ENCODE peak calls at places on chromosome X, in eight cellular contexts. G is uterus, E is ovary, Q is endothelial cell of umbilical vein, Z is heart left ventricle, H is suprapubic skin, A is GM12892, M is IMR-90. Y is an unnamed sample.

GRCh38 chrX:22340022-22340616 is 67.4 kb downstream of the CBLL2 start:
- DNase-seq in G (no peak), E (no peak), Q (no peak), Z (no peak), H (no peak), A (no peak), M (no peak), Y (no peak)

GRCh38 chrX:134525086-134525792 is 65.3 kb downstream of the HPRT1 start:
- DNase-seq in G (no peak), E (no peak), Q (peak; percentile 78), Z (no peak), H (no peak), A (no peak), M (peak; percentile 59), Y (peak; percentile 5)

GRCh38 chrX:70998402-70999027 is 67.6 kb upstream of the SLC7A3 start:
- DNase-seq in G (no peak), E (peak; percentile 49), Q (peak; percentile 9), Z (peak; percentile 16), H (no peak), A (no peak), M (peak; percentile 47), Y (no peak)

GRCh38 chrX:78945186-78945912 is at the start of gene P2RY10:
- DNase-seq in G (no peak), E (no peak), Q (no peak), Z (no peak), H (no peak), A (no peak), M (no peak), Y (no peak)

GRCh38 chrX:16039834-16040233 is 83.5 kb upstream of the GRPR start:
- DNase-seq in G (no peak), E (no peak), Q (no peak), Z (no peak), H (no peak), A (no peak), M (no peak), Y (no peak)

GRCh38 chrX:56232221-56233082 is at the start of gene KLF8:
- DNase-seq in G (peak; percentile 58), E (peak; percentile 69), Q (no peak), Z (peak; percentile 52), H (peak; percentile 77), A (peak; percentile 35), M (no peak), Y (no peak)

GRCh38 chrX:101417981-101418841 is 10.2 kb downstream of the HNRNPH2 start:
- DNase-seq in G (peak; percentile 51), E (peak; percentile 58), Q (peak; percentile 56), Z (peak; percentile 76), H (peak; percentile 79), A (peak; percentile 39), M (no peak), Y (no peak)

GRCh38 chrX:131747173-131747572 is 203.3 kb downstream of the OR13H1 start:
- DNase-seq in G (peak; percentile 76), E (peak; percentile 78), Q (no peak), Z (no peak), H (no peak), A (no peak), M (peak; percentile 90), Y (no peak)

GRCh38 chrX:132631579-132632232 is 142.9 kb upstream of the MBNL3 start:
- DNase-seq in G (no peak), E (no peak), Q (peak; percentile 33), Z (no peak), H (no peak), A (no peak), M (peak; percentile 40), Y (peak; percentile 22)

GRCh38 chrX:13666836-13667235 is 13.9 kb downstream of the TCEANC start:
- DNase-seq in G (no peak), E (no peak), Q (no peak), Z (peak; percentile 21), H (no peak), A (no peak), M (no peak), Y (no peak)

GRCh38 chrX:38347136-38347535 is 5.3 kb upstream of the OTC start:
- DNase-seq in G (no peak), E (no peak), Q (peak; percentile 75), Z (no peak), H (no peak), A (no peak), M (peak; percentile 52), Y (no peak)

GRCh38 chrX:97527725-97528124 is 644.0 kb downstream of the RPA4 start:
- DNase-seq in G (no peak), E (no peak), Q (no peak), Z (no peak), H (no peak), A (no peak), M (no peak), Y (no peak)

GRCh38 chrX:9700555-9700954 is 65.1 kb downstream of the GPR143 start:
- DNase-seq in G (no peak), E (no peak), Q (no peak), Z (no peak), H (no peak), A (no peak), M (no peak), Y (no peak)

GRCh38 chrX:397575-397974 is 10.9 kb upstream of the PPP2R3B start:
- DNase-seq in G (no peak), E (no peak), Q (peak; percentile 73), Z (peak; percentile 65), H (no peak), A (no peak), M (peak; percentile 46), Y (no peak)

GRCh38 chrX:150507251-150507856 is 61.1 kb upstream of the MTM1 start:
- DNase-seq in G (no peak), E (peak; percentile 46), Q (peak; percentile 76), Z (no peak), H (no peak), A (no peak), M (no peak), Y (no peak)

GRCh38 chrX:17441965-17442364 is 67.0 kb downstream of the NHS start:
- DNase-seq in G (no peak), E (no peak), Q (no peak), Z (no peak), H (no peak), A (no peak), M (peak; percentile 74), Y (no peak)

GRCh38 chrX:17435476-17435875 is 60.5 kb downstream of the NHS start:
- DNase-seq in G (no peak), E (no peak), Q (no peak), Z (no peak), H (no peak), A (no peak), M (no peak), Y (no peak)

GRCh38 chrX:17440836-17441235 is 65.8 kb downstream of the NHS start:
- DNase-seq in G (no peak), E (no peak), Q (no peak), Z (no peak), H (no peak), A (no peak), M (no peak), Y (no peak)

GRCh38 chrX:17440258-17440657 is 65.3 kb downstream of the NHS start:
- DNase-seq in G (no peak), E (no peak), Q (no peak), Z (no peak), H (no peak), A (no peak), M (no peak), Y (no peak)

GRCh38 chrX:17438221-17438620 is 63.2 kb downstream of the NHS start:
- DNase-seq in G (no peak), E (no peak), Q (no peak), Z (no peak), H (no peak), A (no peak), M (no peak), Y (no peak)
- TF ChIP-seq POLR2A in G (no peak), E (no peak), Q (no peak), Z (no peak), H (no peak), A (no peak), M (no peak), Y (no peak)

GRCh38 chrX:40576291-40576690 is 4.5 kb upstream of the ATP6AP2 start:
- DNase-seq in G (no peak), E (no peak), Q (no peak), Z (no peak), H (no peak), A (no peak), M (no peak), Y (no peak)

GRCh38 chrX:40573763-40574162 is 7.0 kb upstream of the ATP6AP2 start:
- DNase-seq in G (no peak), E (no peak), Q (peak; percentile 25), Z (no peak), H (no peak), A (no peak), M (peak; percentile 11), Y (no peak)

GRCh38 chrX:40571600-40571999 is 9.2 kb upstream of the ATP6AP2 start:
- DNase-seq in G (no peak), E (no peak), Q (no peak), Z (no peak), H (no peak), A (no peak), M (no peak), Y (no peak)

GRCh38 chrX:40570346-40571093 is 10.2 kb upstream of the ATP6AP2 start:
- DNase-seq in G (no peak), E (no peak), Q (no peak), Z (no peak), H (no peak), A (no peak), M (no peak), Y (no peak)
- TF ChIP-seq POLR2A in G (no peak), E (no peak), Q (no peak), Z (no peak), H (no peak), A (peak; percentile 50), M (no peak), Y (no peak)

GRCh38 chrX:39845289-39845688 is 252.5 kb downstream of the BCOR start:
- DNase-seq in G (no peak), E (no peak), Q (no peak), Z (no peak), H (no peak), A (no peak), M (no peak), Y (no peak)
- TF ChIP-seq POLR2A in G (no peak), E (no peak), Q (no peak), Z (no peak), H (no peak), A (no peak), M (no peak), Y (no peak)

DNA sequence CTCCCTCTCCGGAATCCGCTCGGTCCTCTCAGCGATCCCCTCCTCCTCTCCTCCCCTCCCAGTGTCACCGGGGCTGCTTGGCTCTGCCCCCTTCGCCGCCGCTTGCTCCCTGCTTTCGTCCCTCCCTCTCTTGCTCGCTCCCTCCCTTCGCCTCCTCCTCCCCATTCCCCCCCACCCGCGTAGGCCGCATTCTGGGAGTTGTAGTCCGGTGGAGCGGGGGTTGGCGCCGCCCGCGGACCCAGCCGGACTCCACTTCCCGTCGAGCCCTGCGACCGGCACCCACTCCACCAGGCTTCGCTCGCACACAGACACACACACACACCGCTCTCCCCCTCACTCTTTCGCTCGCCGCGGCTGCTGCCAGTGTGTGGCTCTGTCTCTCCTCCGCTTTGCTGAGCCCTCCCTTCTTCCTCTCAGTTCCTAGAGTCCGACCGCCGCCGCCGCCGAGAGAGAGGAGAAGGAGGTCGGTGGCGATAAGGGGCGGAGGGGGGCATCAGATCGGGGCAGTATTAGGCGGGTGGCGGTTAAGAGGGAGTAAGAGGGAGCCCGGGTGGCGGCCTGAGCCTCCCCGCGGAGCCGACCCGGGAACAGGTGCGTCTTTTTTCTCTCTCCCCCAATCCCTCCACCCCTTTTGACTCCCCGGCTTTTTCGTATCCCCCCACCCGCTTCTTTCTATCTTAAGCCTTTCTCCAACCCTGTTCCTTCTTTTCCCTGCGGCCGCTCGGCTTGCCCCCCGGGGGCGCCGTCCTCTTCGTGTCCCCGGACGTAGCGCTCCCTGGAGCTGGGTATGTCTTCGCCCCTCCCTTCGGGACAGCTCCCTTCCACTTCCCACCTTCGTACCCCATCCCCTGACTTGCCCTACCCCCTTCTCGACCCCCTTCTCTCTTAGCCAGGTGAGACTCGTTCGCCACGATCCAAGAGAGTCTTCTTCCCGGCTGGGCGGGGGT is at the start of gene BCORL1:
- DNase-seq in G (peak; percentile 89), E (peak; percentile 91), Q (peak; percentile 92), Z (peak; percentile 92), H (peak; percentile 93), A (peak; percentile 83), M (peak; percentile 89), Y (no peak)
- TF ChIP-seq POLR2A in G (peak; percentile 77), E (peak; percentile 78), Q (peak; percentile 62), Z (peak; percentile 71), H (no peak), A (peak; percentile 76), M (peak; percentile 78), Y (peak; percentile 54)

Y was measured in vagina.